ENCODE peak calls at places on chromosomes 2 and 18, in nine cellular contexts. F, H, O, U, Q, Z, M, Y and W are unnamed samples.

GRCh38 chr18:36386150-36386920 is 88.8 kb downstream of the FHOD3 start:
- DNase-seq in F (no peak), H (no peak), O (no peak), U (no peak), Q (no peak), Z (no peak), M (no peak), Y (no peak), W (no peak)

GRCh38 chr2:186641807-186642321 is 52.0 kb upstream of the FAM171B start:
- DNase-seq in F (peak), H (no peak), O (peak), U (peak), Q (no peak), Z (no peak), M (peak), Y (peak), W (peak)

GRCh38 chr2:11642972-11643371 is 27.0 kb downstream of the NTSR2 start:
- DNase-seq in F (no peak), H (peak), O (no peak), U (no peak), Q (no peak), Z (no peak), M (no peak), Y (no peak), W (no peak)

GRCh38 chr2:18703555-18703954 is 114.2 kb upstream of the NT5C1B start:
- DNase-seq in F (no peak), H (no peak), O (no peak), U (no peak), Q (no peak), Z (no peak), M (no peak), Y (no peak), W (no peak)

GRCh38 chr2:158619496-158619895 is 162.7 kb downstream of the PKP4 start:
- DNase-seq in F (peak), H (no peak), O (peak), U (no peak), Q (peak), Z (no peak), M (peak), Y (no peak), W (no peak)

GRCh38 chr2:231387904-231388724 is 7.4 kb upstream of the B3GNT7 start:
- DNase-seq in F (no peak), H (peak), O (peak), U (no peak), Q (peak), Z (no peak), M (peak), Y (no peak), W (no peak)

GRCh38 chr2:119289642-119290041 is 66.0 kb downstream of the STEAP3 start:
- DNase-seq in F (no peak), H (no peak), O (no peak), U (no peak), Q (no peak), Z (no peak), M (no peak), Y (no peak), W (no peak)

GRCh38 chr2:230319211-230319862 is 7.7 kb upstream of the SP140L start:
- DNase-seq in F (no peak), H (no peak), O (no peak), U (peak), Q (no peak), Z (no peak), M (peak), Y (peak), W (peak)

GRCh38 chr2:151786493-151786892 is 41.7 kb downstream of the ARL5A start:
- DNase-seq in F (no peak), H (no peak), O (no peak), U (no peak), Q (no peak), Z (no peak), M (no peak), Y (no peak), W (no peak)

GRCh38 chr18:37671119-37671518 is 105.5 kb upstream of the CELF4 start:
- DNase-seq in F (no peak), H (no peak), O (no peak), U (no peak), Q (no peak), Z (no peak), M (no peak), Y (no peak), W (no peak)

GRCh38 chr2:226609361-226609760 is 190.3 kb downstream of the IRS1 start:
- DNase-seq in F (no peak), H (no peak), O (peak), U (no peak), Q (no peak), Z (no peak), M (no peak), Y (no peak), W (peak)

GRCh38 chr2:121326628-121327027 is 41.6 kb upstream of the TFCP2L1 start:
- DNase-seq in F (no peak), H (no peak), O (no peak), U (no peak), Q (peak), Z (no peak), M (no peak), Y (no peak), W (no peak)

GRCh38 chr2:118168606-118169005 is 80.3 kb downstream of the INSIG2 start:
- DNase-seq in F (no peak), H (no peak), O (no peak), U (no peak), Q (no peak), Z (no peak), M (no peak), Y (no peak), W (no peak)

GRCh38 chr2:170550501-170550900 is 164.6 kb upstream of the SP5 start:
- DNase-seq in F (no peak), H (no peak), O (no peak), U (no peak), Q (no peak), Z (no peak), M (no peak), Y (no peak), W (no peak)

GRCh38 chr2:8058652-8059051 is 623.2 kb upstream of the ID2 start:
- DNase-seq in F (no peak), H (no peak), O (no peak), U (no peak), Q (no peak), Z (no peak), M (no peak), Y (no peak), W (no peak)

GRCh38 chr2:233289590-233290424 is 17.8 kb upstream of the SAG start:
- DNase-seq in F (no peak), H (no peak), O (no peak), U (no peak), Q (no peak), Z (no peak), M (no peak), Y (no peak), W (no peak)

GRCh38 chr18:36516258-36516657 is 218.7 kb downstream of the FHOD3 start:
- DNase-seq in F (no peak), H (no peak), O (no peak), U (no peak), Q (no peak), Z (no peak), M (no peak), Y (no peak), W (no peak)

GRCh38 chr2:70645733-70646420 is 92.3 kb upstream of the TGFA start:
- DNase-seq in F (no peak), H (no peak), O (no peak), U (no peak), Q (no peak), Z (no peak), M (no peak), Y (no peak), W (no peak)

GRCh38 chr2:196293751-196294486 is 122.5 kb upstream of the STK17B start:
- DNase-seq in F (no peak), H (no peak), O (peak), U (no peak), Q (no peak), Z (no peak), M (peak), Y (no peak), W (no peak)

GRCh38 chr2:117359266-117359970 is 455.1 kb upstream of the DDX18 start:
- DNase-seq in F (no peak), H (no peak), O (no peak), U (no peak), Q (no peak), Z (no peak), M (no peak), Y (no peak), W (no peak)

GRCh38 chr2:121722479-121722878 is 14.2 kb downstream of the NIFK start:
- DNase-seq in F (no peak), H (no peak), O (peak), U (no peak), Q (no peak), Z (no peak), M (no peak), Y (no peak), W (no peak)

GRCh38 chr18:23227729-23228075 is 92.4 kb downstream of the CABLES1 start:
- DNase-seq in F (no peak), H (no peak), O (no peak), U (no peak), Q (peak), Z (no peak), M (no peak), Y (no peak), W (no peak)

GRCh38 chr2:1039549-1039948 is 88.9 kb downstream of the SNTG2 start:
- DNase-seq in F (no peak), H (no peak), O (no peak), U (no peak), Q (no peak), Z (no peak), M (no peak), Y (no peak), W (no peak)

GRCh38 chr18:24490545-24490944 is 30.1 kb downstream of the HRH4 start:
- DNase-seq in F (no peak), H (no peak), O (peak), U (no peak), Q (no peak), Z (no peak), M (no peak), Y (no peak), W (no peak)

GRCh38 chr2:190887089-190887488 is 6.5 kb downstream of the GLS start:
- DNase-seq in F (no peak), H (no peak), O (peak), U (peak), Q (no peak), Z (no peak), M (peak), Y (no peak), W (no peak)

GRCh38 chr2:222776792-222777191 is 84.0 kb upstream of the ACSL3 start:
- DNase-seq in F (peak), H (no peak), O (no peak), U (no peak), Q (peak), Z (no peak), M (no peak), Y (no peak), W (no peak)

GRCh38 chr2:58133395-58133794 is 86.8 kb downstream of the VRK2 start:
- DNase-seq in F (no peak), H (no peak), O (peak), U (no peak), Q (no peak), Z (no peak), M (peak), Y (no peak), W (no peak)

GRCh38 chr18:13804305-13804704 is 19.6 kb upstream of the MC5R start:
- DNase-seq in F (no peak), H (no peak), O (no peak), U (peak), Q (no peak), Z (no peak), M (peak), Y (no peak), W (no peak)

GRCh38 chr2:109258905-109259540 is 130.0 kb downstream of the SH3RF3 start:
- DNase-seq in F (no peak), H (no peak), O (no peak), U (no peak), Q (no peak), Z (no peak), M (no peak), Y (no peak), W (no peak)

GRCh38 chr18:3910507-3910906 is 460.5 kb downstream of the TGIF1 start:
- DNase-seq in F (no peak), H (no peak), O (peak), U (no peak), Q (no peak), Z (no peak), M (no peak), Y (no peak), W (no peak)

GRCh38 chr18:37649416-37649815 is 83.8 kb upstream of the CELF4 start:
- DNase-seq in F (no peak), H (no peak), O (no peak), U (no peak), Q (no peak), Z (no peak), M (no peak), Y (no peak), W (no peak)

GRCh38 chr2:158973511-158973956 is 5.1 kb downstream of the TANC1 start:
- DNase-seq in F (no peak), H (no peak), O (peak), U (no peak), Q (no peak), Z (no peak), M (no peak), Y (no peak), W (peak)

GRCh38 chr2:148300534-148300933 is 279.6 kb downstream of the MBD5 start:
- DNase-seq in F (no peak), H (no peak), O (peak), U (no peak), Q (no peak), Z (no peak), M (no peak), Y (no peak), W (no peak)

GRCh38 chr18:9133225-9133624 is 3.4 kb upstream of the ANKRD12 start:
- DNase-seq in F (no peak), H (no peak), O (no peak), U (no peak), Q (no peak), Z (no peak), M (no peak), Y (no peak), W (no peak)

GRCh38 chr18:9135081-9135911 is 1.3 kb upstream of the ANKRD12 start:
- DNase-seq in F (no peak), H (no peak), O (no peak), U (no peak), Q (no peak), Z (no peak), M (peak), Y (no peak), W (no peak)

GRCh38 chr18:9136315-9137141 is at the start of gene ANKRD12:
- DNase-seq in F (peak), H (peak), O (peak), U (peak), Q (peak), Z (peak), M (peak), Y (peak), W (peak)

GRCh38 chr18:9137168-9138066 is 836 bp downstream of the ANKRD12 start:
- DNase-seq in F (peak), H (peak), O (peak), U (no peak), Q (peak), Z (peak), M (peak), Y (peak), W (peak)

GRCh38 chr18:9135912-9136314 is 668 bp upstream of the ANKRD12 start:
- DNase-seq in F (peak), H (no peak), O (peak), U (no peak), Q (no peak), Z (no peak), M (peak), Y (peak), W (peak)
- TF ChIP-seq POLR2A in F (no peak), H (no peak), O (no peak), U (peak), Q (no peak), Z (no peak), M (no peak), Y (peak), W (no peak)

GRCh38 chr2:239319261-239319661 is 81.6 kb downstream of the HDAC4 start:
- DNase-seq in F (peak), H (peak), O (peak), U (no peak), Q (peak), Z (peak), M (peak), Y (peak), W (peak)

GRCh38 chr2:239324456-239324855 is 76.4 kb downstream of the HDAC4 start:
- DNase-seq in F (no peak), H (no peak), O (no peak), U (no peak), Q (peak), Z (no peak), M (no peak), Y (no peak), W (no peak)

GRCh38 chr2:239323473-239323872 is 77.3 kb downstream of the HDAC4 start:
- DNase-seq in F (no peak), H (no peak), O (no peak), U (no peak), Q (no peak), Z (no peak), M (no peak), Y (no peak), W (no peak)

GRCh38 chr2:239321596-239322413 is 79.0 kb downstream of the HDAC4 start:
- DNase-seq in F (no peak), H (no peak), O (no peak), U (no peak), Q (no peak), Z (no peak), M (no peak), Y (no peak), W (no peak)

GRCh38 chr2:239322414-239323086 is 78.3 kb downstream of the HDAC4 start:
- DNase-seq in F (no peak), H (no peak), O (peak), U (no peak), Q (no peak), Z (no peak), M (peak), Y (peak), W (no peak)
- H3K27ac ChIP-seq in F (no peak), H (peak), O (peak), U (no peak), Q (peak), Z (peak), M (no peak), Y (peak), W (no peak)

DNA sequence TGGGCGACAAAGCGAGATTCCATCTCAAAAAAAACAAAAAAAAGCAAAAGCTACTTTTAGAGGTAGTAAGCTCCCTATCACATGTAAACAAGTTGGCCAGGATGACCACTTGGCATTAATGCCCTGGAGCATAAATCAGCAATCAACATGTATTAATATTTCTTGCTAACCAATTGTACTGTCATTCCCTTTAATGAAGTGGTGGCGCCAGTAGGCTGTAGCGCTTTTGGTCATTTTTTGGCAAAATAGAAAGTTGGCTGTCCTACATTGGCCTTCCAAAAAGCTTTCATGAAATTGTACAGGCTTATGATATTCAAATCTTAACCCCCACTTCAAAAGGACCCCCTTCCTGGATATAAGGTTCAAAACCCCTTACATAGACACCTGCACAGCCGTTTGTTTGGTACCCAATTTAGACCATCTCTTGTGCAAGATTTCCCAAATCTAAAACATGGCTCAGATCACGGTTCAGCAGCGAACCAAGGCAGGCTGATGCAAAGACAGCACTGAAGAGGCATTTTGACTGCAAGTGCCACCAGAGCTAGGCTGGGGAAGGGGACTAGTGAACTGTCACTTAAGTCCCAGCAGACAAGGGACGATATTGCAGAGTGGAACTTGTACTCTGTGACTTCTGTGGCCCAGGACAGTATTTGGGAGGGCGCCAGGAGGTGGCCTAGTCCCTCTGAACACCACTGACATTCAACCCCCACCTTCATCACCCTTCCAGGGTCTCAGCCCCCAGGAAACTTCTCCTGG is 31.9 kb downstream of the SMAD7 start:
- DNase-seq in F (no peak), H (peak), O (no peak), U (no peak), Q (no peak), Z (peak), M (no peak), Y (no peak), W (no peak)
- TF ChIP-seq POLR2A in F (no peak), H (no peak), O (no peak), U (peak), Q (no peak), Z (no peak), M (no peak), Y (no peak), W (no peak)

GRCh38 chr18:58277457-58277739 is 233.4 kb downstream of the NEDD4L start:
- DNase-seq in F (no peak), H (no peak), O (no peak), U (no peak), Q (no peak), Z (no peak), M (no peak), Y (no peak), W (no peak)
- H3K27ac ChIP-seq in F (no peak), H (peak), O (no peak), U (no peak), Q (peak), Z (no peak), M (no peak), Y (peak), W (no peak)

GRCh38 chr2:28949617-28950305 is 31.3 kb upstream of the TOGARAM2 start:
- DNase-seq in F (no peak), H (no peak), O (no peak), U (no peak), Q (no peak), Z (no peak), M (no peak), Y (no peak), W (no peak)
- TF ChIP-seq POLR2A in F (no peak), H (no peak), O (no peak), U (no peak), Q (no peak), Z (no peak), M (no peak), Y (no peak), W (no peak)

GRCh38 chr2:224151680-224152310 is 112.7 kb upstream of the SERPINE2 start:
- DNase-seq in F (no peak), H (no peak), O (no peak), U (no peak), Q (no peak), Z (no peak), M (no peak), Y (no peak), W (no peak)
- H3K27ac ChIP-seq in F (no peak), H (no peak), O (peak), U (no peak), Q (no peak), Z (no peak), M (no peak), Y (no peak), W (no peak)